ENCODE peak calls at places on chromosomes 5 and 9, in six cellular contexts. V, X, L, M, G and A are unnamed samples.
A peak's percentile ranks its signal among the peaks of the same experiment; 100 is the strongest.

GRCh38 chr9:133421615-133422542 is at the start of gene ADAMTS13:
- DNase-seq in M (no peak), X (no peak), L (peak; percentile 32), G (no peak), V (no peak), A (no peak)

GRCh38 chr5:132227485-132228240 is at the start of gene P4HA2:
- DNase-seq in V (peak; percentile 88), G (no peak), L (peak; percentile 86), M (no peak), X (peak; percentile 53), A (no peak)

GRCh38 chr9:128254362-128254761 is 21.4 kb downstream of the GOLGA2 start:
- DNase-seq in X (no peak), V (no peak), M (no peak), G (no peak), L (no peak), A (no peak)

GRCh38 chr5:78534148-78535009 is 114.2 kb downstream of the LHFPL2 start:
- DNase-seq in X (no peak), G (no peak), L (no peak), M (no peak), V (no peak), A (no peak)

GRCh38 chr9:127714916-127715442 is 484 bp downstream of the PTRH1 start:
- DNase-seq in X (no peak), L (peak; percentile 65), M (no peak), G (no peak), V (peak; percentile 31), A (no peak)

GRCh38 chr5:77630246-77631165 is 8.0 kb downstream of the OTP start:
- DNase-seq in M (no peak), X (no peak), L (peak; percentile 86), V (peak; percentile 75), G (no peak), A (no peak)

GRCh38 chr5:66440202-66440680 is 156.0 kb upstream of the MAST4 start:
- DNase-seq in L (no peak), V (no peak), X (no peak), G (no peak), M (no peak), A (no peak)

GRCh38 chr5:33558489-33558888 is 117.7 kb downstream of the TARS1 start:
- DNase-seq in G (no peak), V (no peak), L (no peak), M (no peak), X (no peak), A (no peak)

GRCh38 chr5:143889986-143890385 is 78.0 kb downstream of the HMHB1 start:
- DNase-seq in M (no peak), L (no peak), X (no peak), G (no peak), V (no peak), A (no peak)

GRCh38 chr9:107759009-107759822 is 269.6 kb upstream of the KLF4 start:
- DNase-seq in G (no peak), M (no peak), X (no peak), V (no peak), L (no peak), A (no peak)

GRCh38 chr9:6495484-6495883 is 82.5 kb downstream of the UHRF2 start:
- DNase-seq in X (no peak), L (no peak), V (no peak), G (no peak), M (no peak), A (no peak)

GRCh38 chr5:40436535-40437237 is 243.0 kb upstream of the PTGER4 start:
- DNase-seq in L (no peak), M (peak; percentile 81), X (peak; percentile 62), V (no peak), G (peak; percentile 78), A (no peak)

GRCh38 chr5:147418613-147419012 is 91.3 kb downstream of the DPYSL3 start:
- DNase-seq in L (no peak), V (no peak), G (no peak), X (no peak), M (no peak), A (no peak)

GRCh38 chr5:116557669-116558271 is 16.9 kb downstream of the SEMA6A start:
- DNase-seq in V (peak; percentile 35), L (peak; percentile 44), M (no peak), G (no peak), X (no peak), A (no peak)

GRCh38 chr9:112059145-112059979 is 115.7 kb downstream of the SUSD1 start:
- DNase-seq in X (no peak), M (no peak), L (no peak), V (no peak), G (no peak), A (no peak)

GRCh38 chr5:177336112-177336511 is 15.4 kb downstream of the LMAN2 start:
- DNase-seq in M (no peak), G (no peak), L (peak; percentile 25), V (peak; percentile 7), X (no peak), A (no peak)

GRCh38 chr9:75601280-75601679 is 289.2 kb upstream of the PCSK5 start:
- DNase-seq in M (no peak), X (no peak), G (no peak), L (peak; percentile 5), V (peak; percentile 31), A (no peak)
- H3K9me3 ChIP-seq in M (no peaks in the 10 kb centered on the region), X (no peaks in the 10 kb centered on the region), G (no peaks in the 10 kb centered on the region), L (no peaks in the 10 kb centered on the region), V (no peaks in the 10 kb centered on the region), A (no peaks in the 10 kb centered on the region)

GRCh38 chr5:1419476-1420210 is 25.6 kb downstream of the SLC6A3 start:
- DNase-seq in L (no peak), X (no peak), V (no peak), M (no peak), G (no peak), A (no peak)
- H3K9me3 ChIP-seq in L (no peaks in the 10 kb centered on the region), X (no peaks in the 10 kb centered on the region), V (no peaks in the 10 kb centered on the region), M (no peaks in the 10 kb centered on the region), G (no peaks in the 10 kb centered on the region), A (no peaks in the 10 kb centered on the region)

GRCh38 chr9:135221576-135221950 is 134.1 kb downstream of the OLFM1 start:
- DNase-seq in M (no peak), V (no peak), G (no peak), L (no peak), X (no peak), A (no peak)

GRCh38 chr9:135217836-135218235 is 130.4 kb downstream of the OLFM1 start:
- DNase-seq in X (no peak), M (no peak), G (no peak), L (no peak), V (no peak), A (no peak)

GRCh38 chr9:135220601-135221575 is 133.4 kb downstream of the OLFM1 start:
- DNase-seq in L (no peak), X (no peak), V (no peak), M (no peak), G (no peak), A (no peak)

GRCh38 chr9:135218331-135219225 is 131.1 kb downstream of the OLFM1 start:
- DNase-seq in X (no peak), V (no peak), M (no peak), G (no peak), L (peak; percentile 40), A (no peak)

GRCh38 chr9:135219676-135220600 is 132.5 kb downstream of the OLFM1 start:
- DNase-seq in X (no peak), M (no peak), G (no peak), V (no peak), L (no peak), A (peak; percentile 0)
- H3K9me3 ChIP-seq in X (no peaks in the 10 kb centered on the region), M (no peaks in the 10 kb centered on the region), G (no peaks in the 10 kb centered on the region), V (no peaks in the 10 kb centered on the region), L (no peaks in the 10 kb centered on the region), A (no peaks in the 10 kb centered on the region)

DNA sequence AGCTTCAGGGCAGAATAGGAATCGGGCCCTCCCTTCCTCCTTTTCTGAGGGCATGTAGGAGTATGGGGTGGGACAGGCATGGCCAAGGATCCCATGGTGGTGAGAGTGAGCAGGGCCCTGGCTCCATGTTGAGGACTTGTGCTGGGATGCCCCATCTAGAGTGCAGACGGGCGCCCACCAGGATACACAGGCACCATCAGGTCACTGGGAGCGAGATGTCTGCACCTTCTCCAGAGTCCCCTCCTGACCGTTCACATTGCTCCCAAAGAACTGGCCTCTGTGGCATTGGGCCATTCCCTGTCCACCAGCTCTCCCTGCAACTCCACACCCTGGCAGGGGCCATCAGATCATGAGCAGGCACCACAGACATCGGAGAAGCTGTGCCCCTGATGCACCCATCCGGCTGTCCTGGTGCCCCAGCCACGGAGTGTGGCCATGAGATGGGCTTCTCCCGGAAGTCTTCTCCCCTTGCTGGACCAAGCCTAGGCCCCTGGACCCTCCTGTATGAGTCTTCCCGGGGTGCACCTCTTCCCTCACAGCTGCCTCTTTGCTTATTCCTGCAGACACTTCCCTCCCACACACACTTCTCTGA is 195.0 kb downstream of the IRX2 start:
- DNase-seq in V (no peak), M (no peak), L (no peak), X (no peak), G (no peak), A (no peak)
- H3K9me3 ChIP-seq in V (no peaks in the 10 kb centered on the region), M (peaks cover 3% of the 10 kb centered on the region), L (peaks cover 15% of the 10 kb centered on the region), X (no peaks in the 10 kb centered on the region), G (peaks cover 3% of the 10 kb centered on the region), A (no peaks in the 10 kb centered on the region)

GRCh38 chr5:173495225-173495904 is 121.1 kb downstream of the BOD1 start:
- DNase-seq in X (no peak), V (no peak), L (no peak), M (no peak), G (no peak), A (no peak)

GRCh38 chr5:173493040-173493439 is 123.4 kb downstream of the BOD1 start:
- DNase-seq in L (no peak), G (no peak), M (no peak), X (no peak), V (no peak), A (no peak)

GRCh38 chr5:173494446-173494845 is 122.0 kb downstream of the BOD1 start:
- DNase-seq in V (no peak), G (no peak), X (no peak), L (no peak), M (no peak), A (no peak)

GRCh38 chr5:173496129-173496882 is 120.1 kb downstream of the BOD1 start:
- DNase-seq in M (no peak), V (no peak), L (no peak), G (no peak), X (no peak), A (no peak)

DNA sequence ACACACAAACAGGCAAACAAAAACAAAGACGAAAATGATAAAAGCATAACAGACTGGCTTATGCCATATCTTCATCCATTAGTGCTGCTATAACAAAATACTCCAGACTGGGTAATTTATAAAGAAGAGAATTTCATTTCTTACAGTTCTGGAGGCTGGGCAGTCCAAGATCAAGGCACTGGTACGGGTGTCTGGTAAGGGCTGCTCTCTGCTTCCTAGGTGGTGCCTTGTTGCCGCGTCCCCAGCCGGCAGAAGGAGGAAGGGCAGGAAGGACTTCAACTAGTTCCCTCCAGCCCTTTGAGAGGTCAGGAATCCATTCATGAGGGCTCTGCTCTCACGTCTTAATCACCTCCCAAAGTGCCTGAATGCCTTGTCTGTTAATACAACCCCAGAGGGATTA is 122.6 kb downstream of the BOD1 start:
- DNase-seq in L (no peak), X (no peak), G (no peak), M (no peak), V (no peak), A (no peak)
- H3K9me3 ChIP-seq in L (no peaks in the 10 kb centered on the region), X (no peaks in the 10 kb centered on the region), G (no peaks in the 10 kb centered on the region), M (no peaks in the 10 kb centered on the region), V (no peaks in the 10 kb centered on the region), A (no peaks in the 10 kb centered on the region)